ENCODE peak calls at places on chromosomes 5 and 9, in nine cellular contexts. D, J, L, X, I, C, Q, O and V are unnamed samples.
A peak's percentile ranks its signal among the peaks of the same experiment; 100 is the strongest.

GRCh38 chr9:113513541-113513940 is 50.0 kb downstream of the RGS3 start:
- DNase-seq in D (no peak), J (no peak), L (no peak), X (no peak), I (no peak), C (no peak), Q (no peak), O (no peak), V (no peak)

GRCh38 chr9:128551652-128552152 is 685 bp upstream of the SPTAN1 start:
- DNase-seq in D (no peak), J (no peak), L (no peak), X (peak; percentile 94), I (no peak), C (no peak), Q (no peak), O (no peak), V (no peak)

GRCh38 chr9:84600739-84601138 is 68.8 kb upstream of the NTRK2 start:
- DNase-seq in D (peak; percentile 37), J (no peak), L (no peak), X (no peak), I (no peak), C (no peak), Q (no peak), O (no peak), V (no peak)

GRCh38 chr5:148205044-148205813 is 2.4 kb downstream of the SPINK6 start:
- DNase-seq in D (no peak), J (no peak), L (no peak), X (no peak), I (no peak), C (no peak), Q (no peak), O (no peak), V (no peak)

GRCh38 chr5:77847814-77848290 is 71.7 kb upstream of the TBCA start:
- DNase-seq in D (no peak), J (no peak), L (no peak), X (no peak), I (no peak), C (no peak), Q (no peak), O (no peak), V (no peak)

GRCh38 chr5:160887780-160888179 is 35.8 kb upstream of the ATP10B start:
- DNase-seq in D (no peak), J (no peak), L (no peak), X (no peak), I (no peak), C (peak; percentile 16), Q (no peak), O (no peak), V (no peak)

GRCh38 chr9:87167161-87167560 is 219.9 kb upstream of the GAS1 start:
- DNase-seq in D (no peak), J (no peak), L (no peak), X (no peak), I (no peak), C (no peak), Q (no peak), O (no peak), V (no peak)

GRCh38 chr5:171857537-171857936 is 71.9 kb downstream of the SMIM23 start:
- DNase-seq in D (no peak), J (no peak), L (no peak), X (no peak), I (no peak), C (no peak), Q (no peak), O (no peak), V (no peak)

GRCh38 chr9:130854086-130854485 is 19.0 kb downstream of the ABL1 start:
- DNase-seq in D (no peak), J (no peak), L (no peak), X (no peak), I (no peak), C (no peak), Q (peak; percentile 9), O (no peak), V (no peak)

DNA sequence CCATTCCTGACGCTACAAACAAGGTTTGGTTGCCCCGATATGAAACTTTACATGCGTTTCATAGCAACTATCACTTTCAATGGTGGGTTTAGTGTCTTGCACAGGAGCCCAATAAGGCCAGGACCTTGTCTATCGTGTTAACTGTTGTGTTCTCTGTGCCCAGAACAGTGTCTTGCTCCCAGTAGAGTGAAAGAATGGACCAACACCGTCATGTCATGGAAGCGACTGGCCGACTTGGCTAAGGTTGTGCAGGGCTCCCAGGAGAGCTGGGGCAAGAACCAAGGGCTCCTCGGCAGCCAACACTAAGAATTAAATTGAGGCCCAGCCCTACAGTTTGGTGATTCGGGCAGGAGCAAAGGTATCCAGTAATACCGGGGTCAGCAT is 498 bp upstream of the ARHGEF37 start:
- DNase-seq in D (no peak), J (no peak), L (no peak), X (no peak), I (no peak), C (no peak), Q (no peak), O (no peak), V (no peak)
- H3K27ac ChIP-seq in D (peak overlapping the region; percentile 68), J (peak overlapping the region; percentile 81), L (no peak overlapping the region), X (peak overlapping the region; percentile 83), I (no peak overlapping the region), C (peak overlapping the region; percentile 89), Q (peak overlapping the region; percentile 5), O (peak overlapping the region; percentile 93), V (peak overlapping the region; percentile 94)

DNA sequence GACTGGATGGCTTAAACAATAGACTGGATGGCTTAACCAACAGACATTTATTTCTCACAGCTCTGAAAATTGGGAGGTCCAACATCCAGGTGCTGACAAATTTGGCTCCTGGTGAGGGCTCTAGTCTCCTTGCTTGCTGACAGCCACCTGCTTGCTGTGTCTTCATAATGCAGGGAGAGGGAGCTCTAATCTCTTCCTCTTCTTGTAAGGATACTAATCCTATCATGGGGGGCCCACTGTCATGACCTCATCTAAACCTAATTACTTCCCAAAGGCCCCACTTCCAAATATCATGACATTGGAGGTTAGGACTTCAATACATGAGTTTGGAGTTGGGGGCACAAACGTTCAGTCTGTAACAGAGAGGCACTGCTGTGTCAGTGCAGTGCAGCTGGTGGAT is 26.4 kb downstream of the FOXD1 start:
- DNase-seq in D (no peak), J (no peak), L (no peak), X (no peak), I (no peak), C (no peak), Q (no peak), O (no peak), V (no peak)
- TF ChIP-seq CTCF in D (no peak), J (peak; percentile 6), L (no peak), X (no peak), I (no peak), C (no peak), Q (no peak), O (no peak), V (no peak)

GRCh38 chr9:126481862-126482261 is 131.9 kb upstream of the LMX1B start:
- DNase-seq in D (no peak), J (no peak), L (no peak), X (no peak), I (no peak), C (no peak), Q (no peak), O (no peak), V (no peak)
- H3K27ac ChIP-seq in D (no peak overlapping the region), J (no peak overlapping the region), L (no peak overlapping the region), X (peak overlapping the region; percentile 40), I (no peak overlapping the region), C (no peak overlapping the region), Q (no peak overlapping the region), O (no peak overlapping the region), V (no peak overlapping the region)

DNA sequence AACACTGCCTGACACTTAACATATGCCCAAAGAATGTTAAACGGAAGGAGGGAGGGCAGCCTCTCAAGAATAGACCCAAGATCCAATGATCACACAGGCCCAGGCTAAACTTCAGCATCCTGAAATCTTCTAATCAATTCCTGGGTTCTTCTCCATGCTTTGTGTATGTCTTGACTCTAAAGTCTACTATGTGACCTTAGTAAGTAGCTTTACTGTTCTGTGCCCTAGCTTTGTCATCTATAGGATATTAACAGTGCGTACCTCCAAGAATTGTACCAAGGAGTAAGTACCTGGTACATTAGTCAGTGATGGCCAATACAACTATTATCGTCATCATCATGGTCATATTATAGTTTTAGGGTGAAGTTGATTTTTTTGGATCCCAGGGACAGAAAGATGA is 96.6 kb downstream of the SGCD start:
- DNase-seq in D (no peak), J (no peak), L (no peak), X (no peak), I (no peak), C (no peak), Q (no peak), O (no peak), V (no peak)
- TF ChIP-seq CTCF in D (no peak), J (no peak), L (no peak), X (no peak), I (no peak), C (no peak), Q (no peak), O (no peak), V (no peak)

GRCh38 chr5:55226027-55226933 is 835 bp downstream of the MCIDAS start:
- DNase-seq in D (no peak), J (peak; percentile 53), L (peak; percentile 48), X (no peak), I (peak; percentile 16), C (peak; percentile 70), Q (no peak), O (no peak), V (peak; percentile 61)
- H3K27ac ChIP-seq in D (no peak overlapping the region), J (no peak overlapping the region), L (no peak overlapping the region), X (no peak overlapping the region), I (no peak overlapping the region), C (no peak overlapping the region), Q (no peak overlapping the region), O (no peak overlapping the region), V (no peak overlapping the region)

GRCh38 chr9:109118802-109119438 is 827 bp downstream of the TMEM245 start:
- DNase-seq in D (no peak), J (no peak), L (no peak), X (peak; percentile 66), I (peak; percentile 15), C (no peak), Q (no peak), O (no peak), V (no peak)

GRCh38 chr9:109121218-109121796 is 1.6 kb upstream of the TMEM245 start:
- DNase-seq in D (no peak), J (no peak), L (no peak), X (no peak), I (no peak), C (no peak), Q (no peak), O (no peak), V (no peak)

GRCh38 chr9:109120204-109120789 is 550 bp upstream of the TMEM245 start:
- DNase-seq in D (no peak), J (no peak), L (no peak), X (no peak), I (no peak), C (no peak), Q (no peak), O (no peak), V (no peak)

GRCh38 chr9:109117856-109118801 is 1.6 kb downstream of the TMEM245 start:
- DNase-seq in D (no peak), J (peak; percentile 79), L (peak; percentile 24), X (no peak), I (peak; percentile 89), C (peak; percentile 19), Q (peak; percentile 92), O (peak; percentile 79), V (no peak)

GRCh38 chr9:109119439-109120203 is at the start of gene TMEM245:
- DNase-seq in D (peak; percentile 96), J (peak; percentile 99), L (peak; percentile 93), X (peak; percentile 99), I (peak; percentile 100), C (peak; percentile 97), Q (peak; percentile 99), O (peak; percentile 95), V (peak; percentile 98)
- TF ChIP-seq CTCF in D (no peak), J (no peak), L (no peak), X (no peak), I (no peak), C (no peak), Q (no peak), O (peak; percentile 11), V (no peak)

GRCh38 chr5:179275381-179275878 is 69.8 kb downstream of the ADAMTS2 start:
- DNase-seq in D (peak; percentile 61), J (no peak), L (no peak), X (no peak), I (no peak), C (no peak), Q (no peak), O (no peak), V (no peak)
- H3K27ac ChIP-seq in D (peak overlapping the region; percentile 60), J (no peak overlapping the region), L (no peak overlapping the region), X (peak overlapping the region; percentile 87), I (peak overlapping the region; percentile 97), C (peak overlapping the region; percentile 70), Q (peak overlapping the region; percentile 32), O (peak overlapping the region; percentile 74), V (peak overlapping the region; percentile 57)